ENCODE peak calls at places on chromosomes 3 and 15, in four cellular contexts. One of them, this sample, is unnamed.

GRCh38 chr15:39586387-39587171 is 5.7 kb downstream of the THBS1 start:
- DNase-seq in H9: no peak
- DNase-seq in spleen: no peak
- DNase-seq in A549: no peak
- DNase-seq in this sample: no peak

GRCh38 chr15:32869814-32870213 is 152.0 kb downstream of the GREM1 start:
- DNase-seq in spleen: no peak
- DNase-seq in A549: no peak
- DNase-seq in H9: no peak
- DNase-seq in this sample: no peak

GRCh38 chr15:88256261-88257230 is at the start of gene NTRK3:
- DNase-seq in H9: peak
- DNase-seq in A549: peak
- DNase-seq in spleen: no peak
- DNase-seq in this sample: peak

GRCh38 chr15:55694652-55695150 is 48.3 kb downstream of the PRTG start:
- DNase-seq in H9: peak
- DNase-seq in spleen: no peak
- DNase-seq in A549: peak
- DNase-seq in this sample: peak

GRCh38 chr3:196686436-196686835 is 25.6 kb downstream of the CEP19 start:
- DNase-seq in spleen: no peak
- DNase-seq in A549: no peak
- DNase-seq in H9: no peak
- DNase-seq in this sample: no peak

GRCh38 chr3:74054566-74054965 is 429.8 kb upstream of the PDZRN3 start:
- DNase-seq in H9: no peak
- DNase-seq in spleen: no peak
- DNase-seq in A549: no peak
- DNase-seq in this sample: no peak

GRCh38 chr3:43512749-43513404 is 108.9 kb downstream of the ANO10 start:
- DNase-seq in spleen: no peak
- DNase-seq in A549: peak
- DNase-seq in H9: no peak
- DNase-seq in this sample: no peak

GRCh38 chr15:69652906-69653305 is 200.3 kb downstream of the RPLP1 start:
- DNase-seq in spleen: no peak
- DNase-seq in H9: peak
- DNase-seq in A549: no peak
- DNase-seq in this sample: no peak

GRCh38 chr3:51929420-51930003 is 12.2 kb downstream of the RRP9 start:
- DNase-seq in H9: peak
- DNase-seq in A549: no peak
- DNase-seq in spleen: no peak
- DNase-seq in this sample: peak

GRCh38 chr3:185813205-185813604 is 11.6 kb downstream of the IGF2BP2 start:
- DNase-seq in A549: no peak
- DNase-seq in spleen: no peak
- DNase-seq in H9: no peak
- DNase-seq in this sample: no peak

GRCh38 chr15:99251436-99251821 is at the start of gene LRRC28:
- DNase-seq in H9: no peak
- DNase-seq in A549: no peak
- DNase-seq in spleen: no peak
- DNase-seq in this sample: no peak

GRCh38 chr3:159911011-159911663 is 77.5 kb upstream of the IL12A start:
- DNase-seq in A549: no peak
- DNase-seq in spleen: no peak
- DNase-seq in H9: no peak
- DNase-seq in this sample: no peak

GRCh38 chr3:124492824-124493223 is 237.4 kb upstream of the UMPS start:
- DNase-seq in A549: peak
- DNase-seq in H9: peak
- DNase-seq in spleen: no peak
- DNase-seq in this sample: peak

GRCh38 chr3:29245441-29245840 is 35.4 kb upstream of the RBMS3 start:
- DNase-seq in H9: no peak
- DNase-seq in spleen: no peak
- DNase-seq in A549: no peak
- DNase-seq in this sample: no peak

GRCh38 chr3:97979610-97980009 is 7.4 kb upstream of the RIOX2 start:
- DNase-seq in H9: peak
- DNase-seq in spleen: no peak
- DNase-seq in A549: peak
- DNase-seq in this sample: no peak

GRCh38 chr15:42131826-42132806 is 24.3 kb downstream of the PLA2G4F start:
- DNase-seq in A549: no peak
- DNase-seq in spleen: no peak
- DNase-seq in H9: peak
- DNase-seq in this sample: no peak

GRCh38 chr3:48194446-48195071 is 6.3 kb upstream of the CDC25A start:
- DNase-seq in A549: peak
- DNase-seq in spleen: no peak
- DNase-seq in H9: peak
- DNase-seq in this sample: peak

GRCh38 chr15:45521596-45522167 is 873 bp downstream of the SLC30A4 start:
- DNase-seq in H9: no peak
- DNase-seq in A549: peak
- DNase-seq in spleen: no peak
- DNase-seq in this sample: no peak

GRCh38 chr3:119937229-119937628 is 155.3 kb downstream of the NR1I2 start:
- DNase-seq in A549: no peak
- DNase-seq in H9: no peak
- DNase-seq in spleen: no peak
- DNase-seq in this sample: no peak

GRCh38 chr15:35305906-35306305 is 220.8 kb upstream of the NANOGP8 start:
- DNase-seq in A549: peak
- DNase-seq in spleen: no peak
- DNase-seq in H9: no peak
- DNase-seq in this sample: no peak

GRCh38 chr3:133396906-133397305 is 3.0 kb upstream of the BFSP2 start:
- DNase-seq in spleen: no peak
- DNase-seq in H9: no peak
- DNase-seq in A549: no peak
- DNase-seq in this sample: no peak

GRCh38 chr15:59105839-59106238 is 893 bp downstream of the CCNB2 start:
- DNase-seq in H9: no peak
- DNase-seq in spleen: no peak
- DNase-seq in A549: peak
- DNase-seq in this sample: no peak

GRCh38 chr3:61562810-61563613 is 1.6 kb downstream of the PTPRG start:
- DNase-seq in spleen: no peak
- DNase-seq in H9: no peak
- DNase-seq in A549: no peak
- DNase-seq in this sample: peak

GRCh38 chr3:95654567-95655362 is 1159.6 kb upstream of the EPHA6 start:
- DNase-seq in A549: peak
- DNase-seq in H9: no peak
- DNase-seq in spleen: no peak
- DNase-seq in this sample: no peak

GRCh38 chr15:81653259-81653658 is 279.2 kb upstream of the TMC3 start:
- DNase-seq in A549: no peak
- DNase-seq in spleen: no peak
- DNase-seq in H9: no peak
- DNase-seq in this sample: no peak

GRCh38 chr3:56829543-56829942 is 27.8 kb upstream of the ARHGEF3 start:
- DNase-seq in A549: no peak
- DNase-seq in H9: no peak
- DNase-seq in spleen: no peak
- DNase-seq in this sample: no peak

GRCh38 chr3:129555176-129555575 is 12.2 kb downstream of the H1-8 start:
- DNase-seq in H9: no peak
- DNase-seq in spleen: no peak
- DNase-seq in A549: no peak
- DNase-seq in this sample: no peak

GRCh38 chr3:52401551-52401950 is 43.4 kb downstream of the SEMA3G start:
- DNase-seq in spleen: peak
- DNase-seq in A549: no peak
- DNase-seq in H9: no peak
- DNase-seq in this sample: no peak

GRCh38 chr3:115321396-115321795 is 174.3 kb upstream of the ZBTB20 start:
- DNase-seq in A549: no peak
- DNase-seq in spleen: no peak
- DNase-seq in H9: no peak
- DNase-seq in this sample: no peak

GRCh38 chr3:52090131-52090548 is 33.8 kb upstream of the DUSP7 start:
- DNase-seq in H9: no peak
- DNase-seq in spleen: peak
- DNase-seq in A549: no peak
- DNase-seq in this sample: no peak

GRCh38 chr3:14793126-14793857 is 25.5 kb upstream of the FGD5 start:
- DNase-seq in H9: no peak
- DNase-seq in spleen: peak
- DNase-seq in A549: no peak
- DNase-seq in this sample: no peak

DNA sequence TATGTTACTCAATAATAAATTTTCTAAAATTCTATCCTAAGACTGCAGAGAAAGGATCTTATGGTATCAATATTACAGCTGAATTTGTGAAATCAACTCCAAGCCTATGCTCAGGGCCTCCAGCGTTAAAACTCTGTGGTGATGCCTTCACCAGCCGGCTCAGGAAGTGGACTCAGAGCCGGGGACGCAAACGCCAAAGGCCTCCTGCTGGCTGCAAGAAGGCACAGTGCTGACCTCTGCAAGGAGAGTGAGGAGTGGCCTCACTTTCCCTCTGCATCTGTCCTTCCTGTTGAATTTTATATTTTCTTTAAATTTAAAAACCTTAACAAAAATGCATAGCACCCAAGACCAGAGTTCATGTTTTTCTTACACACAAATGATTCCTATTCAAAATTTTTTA is 48.5 kb downstream of the HERC2 start:
- DNase-seq in A549: peak
- DNase-seq in spleen: no peak
- DNase-seq in H9: peak
- DNase-seq in this sample: peak
- TF ChIP-seq CTCF in A549: no peak
- TF ChIP-seq CTCF in spleen: no peak
- TF ChIP-seq CTCF in H9: peak
- TF ChIP-seq CTCF in this sample: peak

GRCh38 chr3:177591371-177591770 is 394.1 kb upstream of the TBL1XR1 start:
- DNase-seq in spleen: no peak
- DNase-seq in H9: no peak
- DNase-seq in A549: no peak
- DNase-seq in this sample: no peak
- TF ChIP-seq CTCF in spleen: no peak
- TF ChIP-seq CTCF in H9: no peak
- TF ChIP-seq CTCF in A549: no peak
- TF ChIP-seq CTCF in this sample: no peak

GRCh38 chr3:139677341-139678155 is at the start of gene NMNAT3:
- DNase-seq in A549: peak
- DNase-seq in spleen: peak
- DNase-seq in H9: peak
- DNase-seq in this sample: peak
- TF ChIP-seq CTCF in A549: no peak
- TF ChIP-seq CTCF in spleen: no peak
- TF ChIP-seq CTCF in H9: no peak
- TF ChIP-seq CTCF in this sample: no peak

DNA sequence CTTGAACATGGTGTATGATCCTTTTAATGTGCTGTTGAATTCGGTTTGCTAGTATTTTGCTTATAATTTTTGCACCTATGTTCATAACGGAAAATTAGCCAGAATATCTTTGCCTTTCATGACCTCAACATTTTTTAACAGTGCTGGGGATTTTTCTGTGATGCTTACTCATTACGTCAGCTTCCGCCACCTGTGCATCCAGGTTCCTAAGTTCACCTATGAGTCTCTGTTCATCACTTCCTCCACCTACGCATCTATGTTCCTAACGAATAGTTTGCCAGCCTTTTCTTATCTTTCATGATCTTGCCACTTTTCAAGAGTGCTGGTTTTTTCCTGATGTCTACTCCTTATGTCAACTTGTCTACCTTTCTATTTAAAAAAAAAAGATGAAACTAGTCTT is 16.5 kb downstream of the AADACL2 start:
- DNase-seq in A549: no peak
- DNase-seq in H9: no peak
- DNase-seq in spleen: no peak
- DNase-seq in this sample: no peak
- TF ChIP-seq CTCF in A549: no peak
- TF ChIP-seq CTCF in H9: no peak
- TF ChIP-seq CTCF in spleen: no peak
- TF ChIP-seq CTCF in this sample: no peak

GRCh38 chr3:49700453-49701128 is 11.2 kb downstream of the RNF123 start:
- DNase-seq in spleen: no peak
- DNase-seq in A549: no peak
- DNase-seq in H9: peak
- DNase-seq in this sample: no peak
- TF ChIP-seq CTCF in spleen: no peak
- TF ChIP-seq CTCF in A549: no peak
- TF ChIP-seq CTCF in H9: peak
- TF ChIP-seq CTCF in this sample: no peak

GRCh38 chr3:71924721-71925120 is 139.8 kb upstream of the PROK2 start:
- DNase-seq in spleen: no peak
- DNase-seq in A549: no peak
- DNase-seq in H9: no peak
- DNase-seq in this sample: no peak

GRCh38 chr3:71926690-71927089 is 141.7 kb upstream of the PROK2 start:
- DNase-seq in spleen: no peak
- DNase-seq in A549: no peak
- DNase-seq in H9: peak
- DNase-seq in this sample: no peak

GRCh38 chr3:71927505-71928066 is 142.6 kb upstream of the PROK2 start:
- DNase-seq in H9: no peak
- DNase-seq in A549: no peak
- DNase-seq in spleen: no peak
- DNase-seq in this sample: no peak

GRCh38 chr3:71928215-71928614 is 143.3 kb upstream of the PROK2 start:
- DNase-seq in A549: no peak
- DNase-seq in H9: no peak
- DNase-seq in spleen: no peak
- DNase-seq in this sample: no peak

GRCh38 chr3:71926242-71926560 is 141.3 kb upstream of the PROK2 start:
- DNase-seq in A549: peak
- DNase-seq in H9: peak
- DNase-seq in spleen: no peak
- DNase-seq in this sample: no peak
- TF ChIP-seq CTCF in A549: peak
- TF ChIP-seq CTCF in H9: peak
- TF ChIP-seq CTCF in spleen: peak
- TF ChIP-seq CTCF in this sample: peak

DNA sequence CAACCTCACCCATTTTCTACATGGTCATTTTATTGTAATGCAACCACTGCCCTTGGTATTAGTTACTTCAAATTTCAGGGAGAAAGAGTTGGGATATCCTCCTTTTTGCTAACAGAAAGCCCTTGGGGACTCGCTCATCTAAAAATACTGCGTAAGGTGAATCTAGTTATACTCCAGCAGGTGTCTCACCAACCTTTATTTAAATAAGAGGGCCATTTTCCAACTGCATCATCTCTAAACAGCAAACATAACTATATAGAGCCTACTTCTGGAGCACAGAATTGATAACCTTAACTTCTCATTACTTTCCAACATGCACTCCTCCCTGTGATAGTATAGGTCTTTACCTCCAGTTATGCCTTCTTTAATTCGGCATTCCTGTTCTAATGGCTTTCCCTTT is 77.5 kb downstream of the TBL1XR1 start:
- DNase-seq in A549: no peak
- DNase-seq in spleen: no peak
- DNase-seq in H9: no peak
- DNase-seq in this sample: no peak
- TF ChIP-seq CTCF in A549: no peak
- TF ChIP-seq CTCF in spleen: no peak
- TF ChIP-seq CTCF in H9: no peak
- TF ChIP-seq CTCF in this sample: no peak

GRCh38 chr15:60905587-60905986 is 323.5 kb downstream of the RORA start:
- DNase-seq in A549: no peak
- DNase-seq in spleen: no peak
- DNase-seq in H9: peak
- DNase-seq in this sample: no peak
- TF ChIP-seq CTCF in A549: no peak
- TF ChIP-seq CTCF in spleen: peak
- TF ChIP-seq CTCF in H9: peak
- TF ChIP-seq CTCF in this sample: no peak

This sample was measured in nephron progenitor cell.